ENCODE peak calls at places on chromosomes 16 and 17, in five cellular contexts. Z, D, F, B and S are unnamed samples.
A peak's percentile ranks its signal among the peaks of the same experiment; 100 is the strongest.

GRCh38 chr16:47660540-47660939 is 199.4 kb downstream of the PHKB start:
- DNase-seq in Z (no peak), D (no peak), F (no peak), B (no peak), S (no peak)

GRCh38 chr17:76868176-76868668 is at the start of gene MGAT5B:
- DNase-seq in Z (peak; percentile 80), D (peak; percentile 28), F (peak; percentile 51), B (peak; percentile 61), S (peak; percentile 85)

GRCh38 chr16:2752850-2753522 is 548 bp downstream of the SRRM2 start:
- DNase-seq in Z (peak; percentile 87), D (peak; percentile 71), F (peak; percentile 67), B (peak; percentile 86), S (peak; percentile 86)

GRCh38 chr17:28344011-28344410 is 8.4 kb downstream of the TNFAIP1 start:
- DNase-seq in Z (no peak), D (no peak), F (no peak), B (no peak), S (no peak)

GRCh38 chr17:10251212-10251948 is 53.0 kb upstream of the GAS7 start:
- DNase-seq in Z (no peak), D (no peak), F (no peak), B (no peak), S (no peak)

GRCh38 chr16:17520567-17520966 is 49.8 kb upstream of the XYLT1 start:
- DNase-seq in Z (no peak), D (no peak), F (no peak), B (no peak), S (no peak)

GRCh38 chr17:72677714-72678390 is 414.6 kb downstream of the SLC39A11 start:
- DNase-seq in Z (no peak), D (no peak), F (no peak), B (no peak), S (no peak)

GRCh38 chr16:9097266-9098219 is 6.1 kb downstream of the HAPSTR1 start:
- DNase-seq in Z (no peak), D (no peak), F (no peak), B (no peak), S (no peak)

GRCh38 chr17:79813826-79814623 is 17.1 kb upstream of the CBX8 start:
- DNase-seq in Z (no peak), D (no peak), F (no peak), B (no peak), S (no peak)

GRCh38 chr17:74746922-74747321 is 1.5 kb upstream of the NHERF1 start:
- DNase-seq in Z (peak; percentile 18), D (no peak), F (no peak), B (no peak), S (no peak)

GRCh38 chr16:80303691-80304090 is 237.1 kb upstream of the DYNLRB2 start:
- DNase-seq in Z (no peak), D (no peak), F (no peak), B (no peak), S (no peak)

GRCh38 chr16:74724820-74725549 is 24.3 kb upstream of the MLKL start:
- DNase-seq in Z (no peak), D (no peak), F (no peak), B (no peak), S (no peak)

GRCh38 chr17:6384481-6384880 is 50.4 kb downstream of the AIPL1 start:
- DNase-seq in Z (no peak), D (no peak), F (no peak), B (no peak), S (no peak)

GRCh38 chr17:7352559-7352889 is 562 bp downstream of the KCTD11 start:
- DNase-seq in Z (no peak), D (no peak), F (no peak), B (no peak), S (no peak)

GRCh38 chr17:44375196-44376017 is 11.8 kb upstream of the FAM171A2 start:
- DNase-seq in Z (no peak), D (no peak), F (no peak), B (no peak), S (no peak)

GRCh38 chr17:13474073-13474800 is 127.5 kb downstream of the HS3ST3A1 start:
- DNase-seq in Z (no peak), D (no peak), F (no peak), B (no peak), S (no peak)

GRCh38 chr17:77687417-77687816 is 271.1 kb upstream of the TNRC6C start:
- DNase-seq in Z (no peak), D (no peak), F (no peak), B (no peak), S (no peak)

GRCh38 chr16:73122604-73123386 is 74.9 kb upstream of the ZFHX3 start:
- DNase-seq in Z (peak; percentile 48), D (no peak), F (peak; percentile 38), B (no peak), S (no peak)

GRCh38 chr16:10609410-10609774 is 29.0 kb upstream of the EMP2 start:
- DNase-seq in Z (no peak), D (no peak), F (no peak), B (no peak), S (no peak)

GRCh38 chr17:81254955-81255717 is 16.0 kb downstream of the NDUFAF8 start:
- DNase-seq in Z (peak; percentile 87), D (peak; percentile 63), F (peak; percentile 55), B (peak; percentile 86), S (peak; percentile 96)

GRCh38 chr17:81516439-81516838 is 3.8 kb upstream of the ACTG1 start:
- DNase-seq in Z (no peak), D (no peak), F (no peak), B (no peak), S (no peak)

GRCh38 chr16:82660078-82660645 is 33.4 kb downstream of the CDH13 start:
- DNase-seq in Z (no peak), D (no peak), F (no peak), B (no peak), S (no peak)

GRCh38 chr17:36149296-36149820 is 27.1 kb downstream of the TBC1D3B start:
- DNase-seq in Z (peak; percentile 21), D (no peak), F (peak; percentile 56), B (no peak), S (no peak)

GRCh38 chr16:12672986-12673385 is 130.7 kb downstream of the CPPED1 start:
- DNase-seq in Z (no peak), D (no peak), F (no peak), B (no peak), S (no peak)

GRCh38 chr17:72618018-72618509 is 474.4 kb downstream of the SLC39A11 start:
- DNase-seq in Z (no peak), D (no peak), F (no peak), B (peak; percentile 41), S (peak; percentile 83)

GRCh38 chr17:9370464-9370863 is 205.2 kb downstream of the STX8 start:
- DNase-seq in Z (no peak), D (no peak), F (no peak), B (no peak), S (no peak)

GRCh38 chr16:51683882-51684281 is 532.8 kb upstream of the SALL1 start:
- DNase-seq in Z (no peak), D (no peak), F (no peak), B (no peak), S (no peak)

GRCh38 chr16:50298075-50298460 is 31.7 kb downstream of the ADCY7 start:
- DNase-seq in Z (no peak), D (no peak), F (no peak), B (no peak), S (no peak)

GRCh38 chr17:57706761-57707160 is 38.3 kb downstream of the CCDC182 start:
- DNase-seq in Z (no peak), D (no peak), F (no peak), B (no peak), S (no peak)

GRCh38 chr17:67950945-67951344 is 45.3 kb downstream of the C17orf58 start:
- DNase-seq in Z (no peak), D (no peak), F (no peak), B (no peak), S (no peak)

GRCh38 chr17:75642221-75643032 is 9.2 kb downstream of the SMIM5 start:
- DNase-seq in Z (no peak), D (peak; percentile 54), F (no peak), B (no peak), S (peak; percentile 60)

GRCh38 chr16:85720319-85720637 is 30.6 kb downstream of the C16orf74 start:
- DNase-seq in Z (peak; percentile 40), D (peak; percentile 93), F (no peak), B (peak; percentile 18), S (peak; percentile 47)

GRCh38 chr17:48311324-48311723 is 118.7 kb downstream of the SKAP1 start:
- DNase-seq in Z (no peak), D (no peak), F (no peak), B (no peak), S (no peak)

GRCh38 chr17:74201250-74201649 is 2.2 kb upstream of the RPL38 start:
- DNase-seq in Z (no peak), D (no peak), F (peak; percentile 42), B (peak; percentile 18), S (no peak)

GRCh38 chr16:28931801-28932225 is at the start of gene CD19:
- DNase-seq in Z (no peak), D (no peak), F (no peak), B (no peak), S (no peak)
- H3K27ac ChIP-seq in Z (no peak within 1 kb of the TSS), D (no peak within 1 kb of the TSS), F (no peak within 1 kb of the TSS), B (no peak within 1 kb of the TSS), S (no peak within 1 kb of the TSS)

GRCh38 chr17:42136654-42137051 is 14.0 kb downstream of the HSPB9 start:
- DNase-seq in Z (no peak), D (no peak), F (no peak), B (no peak), S (no peak)

GRCh38 chr17:42146911-42147607 is 7.7 kb downstream of the RAB5C start:
- DNase-seq in Z (no peak), D (no peak), F (no peak), B (no peak), S (no peak)

GRCh38 chr17:42141382-42141781 is 13.4 kb downstream of the RAB5C start:
- DNase-seq in Z (no peak), D (no peak), F (no peak), B (no peak), S (no peak)

GRCh38 chr17:42139093-42139492 is 15.7 kb downstream of the RAB5C start:
- DNase-seq in Z (no peak), D (no peak), F (no peak), B (no peak), S (no peak)

GRCh38 chr17:42142371-42142896 is 12.4 kb downstream of the RAB5C start:
- DNase-seq in Z (no peak), D (no peak), F (no peak), B (no peak), S (no peak)
- H3K27ac ChIP-seq in Z (peak overlapping the region; percentile 56), D (peak overlapping the region; percentile 30), F (peak overlapping the region; percentile 55), B (no peak overlapping the region), S (no peak overlapping the region)

GRCh38 chr17:2083613-2084128 is 28.8 kb downstream of the HIC1 start:
- DNase-seq in Z (no peak), D (peak; percentile 57), F (no peak), B (no peak), S (no peak)
- H3K27ac ChIP-seq in Z (peak overlapping the region; percentile 93), D (peak overlapping the region; percentile 97), F (peak overlapping the region; percentile 91), B (peak overlapping the region; percentile 31), S (peak overlapping the region; percentile 50)

DNA sequence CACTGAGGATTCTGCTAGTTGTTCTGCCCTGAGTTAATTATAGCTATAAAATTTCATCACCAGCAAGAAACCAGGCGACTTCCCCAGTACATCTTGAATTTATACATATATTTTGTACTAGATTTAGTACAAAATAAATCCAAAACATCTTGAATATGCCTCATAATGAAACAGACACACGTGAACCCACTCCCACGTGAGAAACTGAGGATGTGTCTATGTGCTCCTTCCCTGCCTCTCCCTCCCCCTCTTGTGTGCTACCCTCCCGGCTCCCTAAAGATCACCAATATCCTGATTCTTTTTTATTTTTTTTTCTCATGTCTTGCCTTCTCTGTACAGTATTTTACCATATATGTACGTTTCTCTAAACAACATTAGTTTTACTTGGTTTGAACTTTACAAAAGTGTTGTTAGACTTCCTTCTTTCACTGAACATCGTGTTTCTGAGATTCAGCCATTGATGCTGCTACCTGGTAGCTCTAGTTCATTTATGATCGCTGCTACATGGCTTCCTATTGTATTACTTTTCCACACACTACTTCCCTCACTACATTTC is 1.1 kb upstream of the LCMT1 start:
- DNase-seq in Z (no peak), D (no peak), F (no peak), B (no peak), S (no peak)
- H3K27ac ChIP-seq in Z (peak overlapping the region; percentile 93), D (no peak overlapping the region), F (peak overlapping the region; percentile 76), B (no peak overlapping the region), S (no peak overlapping the region)